ENCODE peak calls at places on chromosomes 11 and 22, in six cellular contexts. W, Y, J, P, I and Q are unnamed samples.
A peak's percentile ranks its signal among the peaks of the same experiment; 100 is the strongest.

GRCh38 chr11:112558691-112559090 is 298.0 kb upstream of the PLET1 start:
- DNase-seq in P (no peak), W (no peak), J (no peak), Y (no peak), I (peak; percentile 43), Q (no peak)

GRCh38 chr11:11636671-11637070 is 14.9 kb upstream of the GALNT18 start:
- DNase-seq in I (no peak), W (no peak), P (no peak), Y (no peak), J (no peak), Q (no peak)

GRCh38 chr11:365831-366230 is 3.5 kb upstream of the B4GALNT4 start:
- DNase-seq in I (no peak), W (no peak), P (no peak), Y (no peak), J (peak; percentile 6), Q (no peak)

GRCh38 chr22:45805413-45805812 is 133.8 kb downstream of the ATXN10 start:
- DNase-seq in I (no peak), P (no peak), Y (no peak), J (no peak), W (no peak), Q (no peak)

GRCh38 chr11:48123934-48124755 is 92.5 kb upstream of the OR4B1 start:
- DNase-seq in I (no peak), J (no peak), W (no peak), P (no peak), Y (no peak), Q (no peak)

GRCh38 chr22:50418624-50419023 is 56.2 kb downstream of the SBF1 start:
- DNase-seq in W (no peak), Y (no peak), P (no peak), I (no peak), J (no peak), Q (no peak)

GRCh38 chr22:43435851-43436535 is 24.2 kb downstream of the MPPED1 start:
- DNase-seq in P (peak; percentile 88), W (no peak), Y (peak; percentile 43), I (no peak), J (no peak), Q (peak; percentile 81)

GRCh38 chr22:45450931-45451651 is 37.6 kb downstream of the RIBC2 start:
- DNase-seq in Y (no peak), P (no peak), I (peak; percentile 97), W (no peak), J (no peak), Q (no peak)

GRCh38 chr22:28837640-28838039 is 37.3 kb upstream of the XBP1 start:
- DNase-seq in P (no peak), Y (no peak), W (no peak), J (no peak), I (no peak), Q (no peak)

GRCh38 chr22:40409613-40410113 is 39.3 kb downstream of the SGSM3 start:
- DNase-seq in Y (no peak), I (no peak), P (no peak), W (no peak), J (no peak), Q (no peak)

GRCh38 chr22:47810505-47811500 is 1048.4 kb downstream of the TBC1D22A start:
- DNase-seq in P (no peak), W (no peak), I (no peak), Y (no peak), J (no peak), Q (no peak)

GRCh38 chr11:10487002-10487647 is 32.1 kb downstream of the AMPD3 start:
- DNase-seq in P (no peak), Y (no peak), I (no peak), J (no peak), W (no peak), Q (no peak)

GRCh38 chr11:99682646-99683045 is 661.9 kb downstream of the CNTN5 start:
- DNase-seq in Y (no peak), P (no peak), W (no peak), I (no peak), J (no peak), Q (no peak)

GRCh38 chr11:91265946-91266345 is 958.7 kb upstream of the FAT3 start:
- DNase-seq in J (no peak), W (no peak), I (no peak), Y (no peak), P (no peak), Q (no peak)

GRCh38 chr22:35534091-35534490 is 6.5 kb upstream of the RASD2 start:
- DNase-seq in I (no peak), J (no peak), W (no peak), Y (no peak), P (no peak), Q (no peak)

GRCh38 chr22:18005201-18005926 is 19.0 kb downstream of the MICAL3 start:
- DNase-seq in I (no peak), W (no peak), Y (peak; percentile 39), J (no peak), P (no peak), Q (no peak)

GRCh38 chr11:20247540-20248138 is 87.4 kb upstream of the DBX1 start:
- DNase-seq in J (no peak), P (no peak), Y (no peak), I (no peak), W (no peak), Q (no peak)

GRCh38 chr11:17259931-17260499 is 16.5 kb upstream of the NUCB2 start:
- DNase-seq in I (no peak), J (no peak), P (no peak), W (no peak), Y (no peak), Q (no peak)

GRCh38 chr11:82899191-82899820 is 924 bp downstream of the PRCP start:
- DNase-seq in P (no peak), W (no peak), Y (no peak), I (no peak), J (no peak), Q (no peak)

GRCh38 chr11:67613313-67613959 is 6.7 kb downstream of the NDUFV1 start:
- DNase-seq in P (no peak), I (no peak), Y (no peak), W (no peak), J (peak; percentile 25), Q (peak; percentile 12)
- TF ChIP-seq POLR2A in P (no peak), I (no peak), Y (no peak), W (no peak), J (no peak), Q (no peak)

GRCh38 chr11:67265633-67266423 is 445 bp upstream of the GRK2 start:
- DNase-seq in W (peak; percentile 76), Y (peak; percentile 70), J (peak; percentile 82), I (peak; percentile 33), P (peak; percentile 85), Q (peak; percentile 78)

GRCh38 chr11:67267188-67268035 is 1.1 kb downstream of the GRK2 start:
- DNase-seq in Y (no peak), W (no peak), J (peak; percentile 51), I (no peak), P (peak; percentile 76), Q (peak; percentile 72)

GRCh38 chr11:67268036-67268683 is 1.9 kb downstream of the GRK2 start:
- DNase-seq in P (no peak), J (no peak), I (no peak), W (no peak), Y (no peak), Q (peak; percentile 55)

GRCh38 chr11:67264886-67265632 is 1.2 kb upstream of the GRK2 start:
- DNase-seq in P (no peak), I (no peak), J (peak; percentile 34), Y (no peak), W (no peak), Q (no peak)

DNA sequence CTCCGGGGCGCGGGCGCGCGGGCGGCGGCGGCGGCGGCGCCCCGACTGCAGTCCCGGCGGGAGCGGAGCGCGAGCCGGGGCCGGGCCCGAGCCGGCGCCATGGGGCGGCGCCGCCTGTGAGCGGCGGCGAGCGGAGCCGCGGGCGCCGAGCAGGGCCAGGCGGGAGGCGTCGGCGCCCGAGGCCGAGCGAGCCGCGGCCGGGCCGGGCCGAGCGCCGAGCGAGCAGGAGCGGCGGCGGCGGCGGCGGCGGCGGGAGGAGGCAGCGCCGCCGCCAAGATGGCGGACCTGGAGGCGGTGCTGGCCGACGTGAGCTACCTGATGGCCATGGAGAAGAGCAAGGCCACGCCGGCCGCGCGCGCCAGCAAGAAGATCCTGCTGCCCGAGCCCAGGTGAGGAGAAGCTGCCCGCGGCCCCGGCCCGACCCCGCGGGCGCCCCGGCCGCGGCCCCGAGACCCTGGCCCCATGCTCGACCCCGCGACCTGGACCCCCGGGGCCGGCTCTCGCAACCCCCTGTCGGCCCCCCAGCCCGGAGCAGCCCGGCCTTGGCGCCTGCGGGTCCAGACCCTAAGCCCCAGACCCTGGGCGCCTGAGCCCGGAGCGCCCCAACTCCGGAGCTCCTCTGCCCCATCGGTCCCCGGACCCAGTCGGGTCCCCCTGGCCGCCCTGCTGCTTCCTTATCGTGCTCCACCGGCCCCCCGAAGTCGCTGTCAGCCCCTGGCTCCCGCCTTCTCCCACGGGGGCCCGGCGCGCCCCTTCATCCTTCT is at the start of gene GRK2:
- DNase-seq in J (peak; percentile 58), Y (peak; percentile 62), W (peak; percentile 44), P (peak; percentile 52), I (peak; percentile 28), Q (peak; percentile 53)
- TF ChIP-seq POLR2A in J (no peak), Y (no peak), W (no peak), P (no peak), I (no peak), Q (no peak)

DNA sequence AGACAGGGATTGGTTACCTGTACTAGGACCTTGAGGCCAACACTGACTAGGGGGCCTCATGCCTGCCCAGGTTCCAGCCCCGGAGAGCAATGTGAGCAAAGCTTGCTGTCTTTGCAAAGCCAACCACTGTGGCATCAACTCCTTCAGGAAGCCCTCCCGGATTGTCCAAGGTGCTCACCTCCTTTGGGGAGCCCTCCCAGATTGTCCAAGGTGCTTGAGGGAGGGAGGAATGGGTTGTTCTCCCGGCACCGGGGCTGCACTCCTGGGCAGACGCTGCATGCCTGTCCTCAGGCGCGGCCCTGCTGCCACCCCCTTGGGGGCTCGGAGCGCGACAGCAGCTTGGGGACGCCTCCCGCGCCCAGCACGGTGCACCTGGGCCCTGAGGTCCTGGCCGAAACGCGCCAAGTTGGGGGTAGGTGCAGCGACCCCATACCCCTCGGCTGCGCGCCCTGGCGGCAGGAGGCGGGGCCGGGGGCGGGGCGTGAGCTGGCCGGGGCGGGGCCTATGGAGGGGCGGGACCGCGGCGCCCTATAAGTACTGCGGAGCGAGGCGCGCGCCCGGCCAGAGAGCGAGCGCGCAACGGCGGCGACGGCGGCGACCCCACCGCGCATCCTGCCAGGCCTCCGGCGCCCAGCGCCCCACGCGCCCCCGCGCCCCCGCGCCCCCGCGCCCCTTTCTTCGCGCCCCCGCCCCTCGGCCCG is at the start of gene CD81:
- DNase-seq in J (peak; percentile 75), W (peak; percentile 32), I (peak; percentile 33), P (peak; percentile 53), Y (peak; percentile 30), Q (peak; percentile 59)
- TF ChIP-seq POLR2A in J (no peak), W (peak; percentile 89), I (peak; percentile 93), P (no peak), Y (no peak), Q (no peak)

GRCh38 chr22:38964306-38964705 is 6.9 kb downstream of the APOBEC3A start:
- DNase-seq in Y (no peak), J (no peak), P (no peak), W (no peak), I (no peak), Q (no peak)

GRCh38 chr22:38966379-38966700 is 8.9 kb downstream of the APOBEC3A start:
- DNase-seq in Y (no peak), J (no peak), W (no peak), I (no peak), P (no peak), Q (no peak)

GRCh38 chr22:38965614-38966378 is 8.4 kb downstream of the APOBEC3A start:
- DNase-seq in I (no peak), P (no peak), J (no peak), W (no peak), Y (no peak), Q (no peak)

GRCh38 chr22:38964989-38965388 is 7.6 kb downstream of the APOBEC3A start:
- DNase-seq in Y (peak; percentile 78), W (no peak), P (no peak), J (no peak), I (no peak), Q (no peak)

GRCh38 chr22:38963872-38964271 is 6.5 kb downstream of the APOBEC3A start:
- DNase-seq in P (peak; percentile 74), W (no peak), Y (peak; percentile 38), J (no peak), I (no peak), Q (peak; percentile 50)
- TF ChIP-seq POLR2A in P (no peak), W (no peak), Y (no peak), J (no peak), I (no peak), Q (no peak)